ENCODE peak calls at places on chromosomes 3 and 15, in four cellular contexts. K is lower lobe of right lung; S is CD8-positive, alpha-beta T cell; U is heart right ventricle. V is an unnamed sample. For H3K9me3, the result is how much of the 10 kb centered on the place peaks cover.

GRCh38 chr3:152780553-152780952 is 54.4 kb upstream of the P2RY1 start:
- DNase-seq in K (no peak), S (no peak), U (no peak), V (no peak)

GRCh38 chr15:31279221-31280036 is 47.2 kb upstream of the KLF13 start:
- DNase-seq in U (peak), K (no peak), S (peak), V (peak)

GRCh38 chr3:127809211-127809610 is 13.1 kb downstream of the MGLL start:
- DNase-seq in K (no peak), U (no peak), S (no peak), V (no peak)

GRCh38 chr3:128316456-128316855 is 150.2 kb downstream of the DNAJB8 start:
- DNase-seq in K (no peak), U (no peak), S (peak), V (peak)

GRCh38 chr3:142046320-142047020 is 102.9 kb downstream of the TFDP2 start:
- DNase-seq in K (no peak), S (no peak), U (no peak), V (no peak)

GRCh38 chr3:46351646-46352045 is 2.3 kb upstream of the CCR2 start:
- DNase-seq in U (no peak), S (no peak), K (no peak), V (no peak)

GRCh38 chr3:67624687-67625086 is 29.7 kb downstream of the SUCLG2 start:
- DNase-seq in K (no peak), U (no peak), S (no peak), V (no peak)

GRCh38 chr3:20912406-20912805 is 726.4 kb upstream of the SGO1 start:
- DNase-seq in S (no peak), K (no peak), U (no peak), V (no peak)

GRCh38 chr15:99029358-99029871 is 21.8 kb upstream of the PGPEP1L start:
- DNase-seq in U (no peak), K (no peak), S (no peak), V (no peak)

GRCh38 chr3:48989796-48990635 is at the start of gene P4HTM:
- DNase-seq in K (peak), S (peak), U (peak), V (peak)

GRCh38 chr15:51366911-51367310 is 25.5 kb downstream of the GLDN start:
- DNase-seq in U (peak), K (no peak), S (no peak), V (no peak)

GRCh38 chr15:85007741-85008140 is 26.1 kb downstream of the PDE8A start:
- DNase-seq in U (no peak), S (no peak), K (no peak), V (no peak)

GRCh38 chr15:28097656-28098359 is 1.3 kb downstream of the OCA2 start:
- DNase-seq in K (no peak), S (no peak), U (no peak), V (no peak)

GRCh38 chr3:141111364-141112150 is 60.4 kb downstream of the SPSB4 start:
- DNase-seq in U (no peak), S (peak), K (no peak), V (peak)

GRCh38 chr3:97736928-97737327 is 27.6 kb upstream of the ARL6 start:
- DNase-seq in K (no peak), S (no peak), U (no peak), V (no peak)

GRCh38 chr3:119494597-119494996 is 3.8 kb upstream of the TIMMDC1 start:
- DNase-seq in S (no peak), U (no peak), K (no peak), V (no peak)

GRCh38 chr3:119173325-119173724 is at the start of gene UPK1B:
- DNase-seq in S (no peak), U (no peak), K (no peak), V (no peak)

GRCh38 chr15:100196326-100197058 is 145.3 kb downstream of the ADAMTS17 start:
- DNase-seq in U (no peak), K (no peak), S (no peak), V (no peak)

GRCh38 chr3:100097919-100098896 is 16.1 kb downstream of the FILIP1L start:
- DNase-seq in K (no peak), U (peak), S (no peak), V (no peak)

GRCh38 chr3:115975353-115975752 is 352.0 kb downstream of the GAP43 start:
- DNase-seq in K (no peak), U (no peak), S (no peak), V (no peak)

GRCh38 chr15:72156928-72157327 is 38.7 kb downstream of the SENP8 start:
- DNase-seq in U (no peak), K (no peak), S (no peak), V (no peak)

GRCh38 chr15:31577103-31577502 is 250.5 kb downstream of the KLF13 start:
- DNase-seq in K (no peak), U (no peak), S (no peak), V (no peak)

GRCh38 chr3:56919797-56920195 is 118.0 kb upstream of the ARHGEF3 start:
- DNase-seq in U (no peak), K (no peak), S (no peak), V (no peak)

GRCh38 chr3:114721864-114722263 is 425.2 kb downstream of the ZBTB20 start:
- DNase-seq in U (no peak), S (no peak), K (no peak), V (no peak)

GRCh38 chr15:70398694-70399093 is 301.0 kb upstream of the TLE3 start:
- DNase-seq in S (no peak), K (no peak), U (no peak), V (no peak)

GRCh38 chr15:86073281-86073680 is 6.4 kb upstream of the AGBL1 start:
- DNase-seq in S (no peak), K (no peak), U (no peak), V (no peak)
- H3K4me3 ChIP-seq in S (no peak), K (no peak), U (no peak), V (no peak)

GRCh38 chr3:33523093-33523667 is 83.0 kb upstream of the UBP1 start:
- DNase-seq in K (no peak), S (no peak), U (no peak), V (no peak)

GRCh38 chr3:33526787-33527186 is 86.6 kb upstream of the UBP1 start:
- DNase-seq in U (no peak), S (no peak), K (no peak), V (no peak)

GRCh38 chr3:33525232-33525631 is 85.0 kb upstream of the UBP1 start:
- DNase-seq in U (no peak), S (no peak), K (no peak), V (no peak)
- H3K9me3 ChIP-seq in U (under half), S (under half), K (under half), V (under half)

GRCh38 chr15:68031406-68031805 is 22.7 kb upstream of the PIAS1 start:
- DNase-seq in K (no peak), S (no peak), U (no peak), V (no peak)
- H3K4me3 ChIP-seq in K (no peak), S (no peak), U (no peak), V (no peak)

GRCh38 chr3:44495636-44496415 is 18.4 kb upstream of the ZNF445 start:
- DNase-seq in K (no peak), S (no peak), U (no peak), V (no peak)
- H3K9me3 ChIP-seq in K (under half), S (under half), U (under half), V (under half)

GRCh38 chr15:81322708-81323253 is 1.2 kb downstream of the STARD5 start:
- DNase-seq in S (no peak), K (no peak), U (no peak), V (no peak)
- H3K4me3 ChIP-seq in S (no peak), K (peak), U (peak), V (peak)

DNA sequence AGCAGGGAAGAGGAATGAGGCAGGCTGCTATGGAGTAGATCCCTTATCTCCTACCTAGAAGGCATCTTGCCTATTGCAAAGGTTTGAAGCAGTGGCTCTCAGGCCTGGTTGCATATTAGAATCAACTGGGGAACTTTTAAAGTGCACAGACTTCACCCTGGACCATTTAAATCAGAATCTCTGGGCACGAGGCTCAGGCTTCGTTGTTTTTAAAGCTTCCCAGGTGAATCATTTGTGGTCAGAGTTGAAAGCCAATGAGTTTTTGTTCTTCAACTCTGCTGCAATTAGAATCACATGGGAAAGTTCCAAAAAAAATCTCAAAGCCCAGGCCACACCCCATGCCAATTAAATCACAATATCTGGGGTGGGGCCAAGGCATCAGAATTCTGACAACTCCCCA is 773.1 kb downstream of the AGBL1 start:
- DNase-seq in S (no peak), K (no peak), U (no peak), V (no peak)
- H3K9me3 ChIP-seq in S (under half), K (under half), U (under half), V (under half)

DNA sequence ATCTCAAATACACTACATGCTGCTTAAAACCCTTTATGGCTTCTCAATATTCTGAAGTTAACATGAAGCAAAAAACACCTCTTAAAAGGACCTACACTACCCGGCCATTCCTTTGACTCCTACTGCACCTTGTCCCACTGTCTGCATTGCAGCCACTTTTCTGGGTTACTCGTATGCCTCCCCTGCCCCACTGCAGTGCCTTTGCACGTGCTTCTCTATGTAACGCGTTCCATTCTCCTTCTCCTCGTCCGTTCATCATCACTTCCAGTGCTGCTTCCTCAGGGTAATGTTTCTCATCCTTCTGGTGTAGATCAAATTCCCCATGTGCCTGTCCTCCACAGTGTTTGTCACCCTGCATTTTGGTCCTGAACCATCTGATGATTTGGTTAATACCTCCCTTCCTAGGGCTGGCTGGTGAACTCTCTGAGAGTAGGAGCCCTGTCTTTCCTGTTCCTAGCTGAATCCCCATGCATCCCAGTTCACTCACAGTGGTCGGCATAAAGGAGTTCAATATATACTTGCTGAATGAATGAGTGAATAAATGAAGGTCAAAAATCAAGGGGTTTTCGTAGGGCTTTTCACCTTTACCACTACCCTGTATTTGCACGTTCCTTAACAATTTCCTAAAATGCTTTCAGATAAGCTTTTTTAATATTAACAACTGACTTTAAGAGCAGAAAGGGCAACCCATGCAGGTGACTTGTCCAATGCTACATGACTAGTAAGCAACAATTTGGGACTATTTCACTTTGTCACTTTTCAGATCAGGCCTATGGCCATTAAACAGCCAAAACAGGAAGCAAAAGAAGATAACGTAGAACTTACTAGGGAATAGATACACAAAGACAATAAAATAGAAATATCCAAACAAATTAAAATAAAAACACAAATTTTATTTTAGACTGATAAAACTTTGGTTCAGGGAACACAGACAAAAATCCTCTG is 2.4 kb upstream of the STT3B start:
- DNase-seq in U (no peak), K (no peak), S (no peak), V (no peak)
- H3K4me3 ChIP-seq in U (peak), K (peak), S (no peak), V (peak)

DNA sequence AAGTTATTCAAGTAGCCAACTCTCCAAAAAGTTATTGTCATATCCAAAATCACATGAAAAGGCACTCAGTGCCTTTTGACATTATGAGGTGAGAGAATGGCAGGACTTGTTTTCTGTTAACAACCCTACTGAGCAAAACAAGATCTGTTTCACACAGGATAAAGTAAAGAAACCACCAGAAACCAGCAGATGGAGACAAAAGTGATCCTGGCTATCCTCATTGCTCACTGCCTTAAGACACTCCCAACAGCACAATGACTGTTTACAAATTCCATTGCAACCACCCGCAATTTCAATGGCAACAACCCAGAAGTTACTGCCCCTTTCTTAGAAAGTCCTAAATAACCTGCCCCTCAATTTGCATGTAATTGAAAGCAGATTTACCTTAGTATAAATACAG is 352.6 kb upstream of the NDN start:
- DNase-seq in K (no peak), S (no peak), U (no peak), V (no peak)
- H3K9me3 ChIP-seq in K (under half), S (under half), U (under half), V (under half)

GRCh38 chr3:25782636-25782937 is 656 bp downstream of the NGLY1 start:
- DNase-seq in S (no peak), K (no peak), U (no peak), V (no peak)
- H3K4me3 ChIP-seq in S (peak), K (peak), U (peak), V (peak)

GRCh38 chr3:37419979-37420378 is 245.6 kb upstream of the LRRFIP2 start:
- DNase-seq in S (no peak), U (no peak), K (no peak), V (no peak)
- H3K9me3 ChIP-seq in S (under half), U (under half), K (under half), V (under half)

V was measured in DND-41.